ENCODE peak calls at places on chromosomes 2 and 18, in nine cellular contexts. X, J, T, V, U, M, N, W and D are unnamed samples.

GRCh38 chr2:64987001-64987962 is 1.9 kb upstream of the SLC1A4 start:
- DNase-seq in X (no peak), J (no peak), T (no peak), V (no peak), U (no peak), M (peak), N (no peak), W (no peak), D (no peak)

GRCh38 chr18:56891116-56891515 is 240.0 kb downstream of the WDR7 start:
- DNase-seq in X (no peak), J (no peak), T (no peak), V (no peak), U (no peak), M (no peak), N (no peak), W (no peak), D (no peak)

GRCh38 chr2:55718165-55719008 is 24.7 kb upstream of the PNPT1 start:
- DNase-seq in X (peak), J (no peak), T (peak), V (peak), U (peak), M (peak), N (peak), W (peak), D (no peak)

GRCh38 chr2:227004482-227004881 is 159.5 kb downstream of the COL4A4 start:
- DNase-seq in X (no peak), J (no peak), T (no peak), V (no peak), U (no peak), M (no peak), N (no peak), W (no peak), D (no peak)

GRCh38 chr2:126212735-126213134 is 443.2 kb upstream of the GYPC start:
- DNase-seq in X (no peak), J (no peak), T (no peak), V (no peak), U (no peak), M (no peak), N (no peak), W (no peak), D (no peak)

GRCh38 chr18:7607535-7608173 is 40.5 kb downstream of the PTPRM start:
- DNase-seq in X (no peak), J (no peak), T (no peak), V (no peak), U (peak), M (no peak), N (no peak), W (no peak), D (no peak)

GRCh38 chr2:230700447-230700846 is 12.2 kb upstream of the CAB39 start:
- DNase-seq in X (no peak), J (no peak), T (no peak), V (no peak), U (no peak), M (no peak), N (no peak), W (no peak), D (no peak)

GRCh38 chr2:124325667-124326425 is 300.8 kb downstream of the CNTNAP5 start:
- DNase-seq in X (no peak), J (no peak), T (no peak), V (no peak), U (peak), M (no peak), N (no peak), W (peak), D (no peak)

GRCh38 chr2:233456934-233457333 is 102.6 kb downstream of the DGKD start:
- DNase-seq in X (no peak), J (peak), T (no peak), V (no peak), U (no peak), M (no peak), N (no peak), W (no peak), D (no peak)

GRCh38 chr2:37379881-37380296 is 35.5 kb downstream of the QPCT start:
- DNase-seq in X (no peak), J (no peak), T (no peak), V (no peak), U (no peak), M (no peak), N (no peak), W (no peak), D (no peak)

GRCh38 chr18:22467760-22468553 is 50.2 kb upstream of the CTAGE1 start:
- DNase-seq in X (peak), J (no peak), T (no peak), V (no peak), U (no peak), M (no peak), N (no peak), W (no peak), D (no peak)

GRCh38 chr2:188524519-188525113 is 232.9 kb downstream of the GULP1 start:
- DNase-seq in X (peak), J (no peak), T (peak), V (no peak), U (peak), M (peak), N (no peak), W (peak), D (no peak)

GRCh38 chr2:25168256-25169072 is at the start of gene POMC:
- DNase-seq in X (peak), J (peak), T (peak), V (no peak), U (peak), M (no peak), N (no peak), W (peak), D (no peak)
- H3K4me3 ChIP-seq in X (peak), J (no peak), T (peak), V (peak), U (peak), M (no peak), N (peak), W (peak), D (peak)

GRCh38 chr2:105774781-105775337 is 30.1 kb downstream of the NCK2 start:
- DNase-seq in X (no peak), J (no peak), T (no peak), V (no peak), U (no peak), M (no peak), N (no peak), W (peak), D (no peak)

GRCh38 chr2:105776560-105776928 is 31.8 kb downstream of the NCK2 start:
- DNase-seq in X (no peak), J (no peak), T (no peak), V (no peak), U (no peak), M (no peak), N (peak), W (no peak), D (no peak)

GRCh38 chr2:105777506-105778343 is 33.0 kb downstream of the NCK2 start:
- DNase-seq in X (no peak), J (no peak), T (peak), V (no peak), U (no peak), M (no peak), N (peak), W (no peak), D (no peak)

GRCh38 chr2:105777071-105777482 is 32.4 kb downstream of the NCK2 start:
- DNase-seq in X (no peak), J (no peak), T (no peak), V (no peak), U (no peak), M (no peak), N (peak), W (no peak), D (no peak)

GRCh38 chr2:105775809-105776559 is 31.3 kb downstream of the NCK2 start:
- DNase-seq in X (no peak), J (no peak), T (peak), V (no peak), U (no peak), M (peak), N (peak), W (no peak), D (no peak)
- H3K27ac ChIP-seq in X (no peak), J (no peak), T (peak), V (peak), U (no peak), M (peak), N (no peak), W (no peak), D (peak)

GRCh38 chr2:44774826-44775492 is 166.5 kb upstream of the SIX3 start:
- DNase-seq in X (no peak), J (no peak), T (no peak), V (no peak), U (no peak), M (no peak), N (no peak), W (peak), D (no peak)

GRCh38 chr2:44777542-44777941 is 164.0 kb upstream of the SIX3 start:
- DNase-seq in X (no peak), J (no peak), T (no peak), V (no peak), U (no peak), M (no peak), N (no peak), W (peak), D (no peak)

GRCh38 chr2:44778221-44778654 is 163.3 kb upstream of the SIX3 start:
- DNase-seq in X (no peak), J (no peak), T (no peak), V (no peak), U (peak), M (no peak), N (no peak), W (peak), D (no peak)

GRCh38 chr2:44778671-44779476 is 162.6 kb upstream of the SIX3 start:
- DNase-seq in X (no peak), J (no peak), T (no peak), V (no peak), U (no peak), M (no peak), N (no peak), W (peak), D (no peak)

DNA sequence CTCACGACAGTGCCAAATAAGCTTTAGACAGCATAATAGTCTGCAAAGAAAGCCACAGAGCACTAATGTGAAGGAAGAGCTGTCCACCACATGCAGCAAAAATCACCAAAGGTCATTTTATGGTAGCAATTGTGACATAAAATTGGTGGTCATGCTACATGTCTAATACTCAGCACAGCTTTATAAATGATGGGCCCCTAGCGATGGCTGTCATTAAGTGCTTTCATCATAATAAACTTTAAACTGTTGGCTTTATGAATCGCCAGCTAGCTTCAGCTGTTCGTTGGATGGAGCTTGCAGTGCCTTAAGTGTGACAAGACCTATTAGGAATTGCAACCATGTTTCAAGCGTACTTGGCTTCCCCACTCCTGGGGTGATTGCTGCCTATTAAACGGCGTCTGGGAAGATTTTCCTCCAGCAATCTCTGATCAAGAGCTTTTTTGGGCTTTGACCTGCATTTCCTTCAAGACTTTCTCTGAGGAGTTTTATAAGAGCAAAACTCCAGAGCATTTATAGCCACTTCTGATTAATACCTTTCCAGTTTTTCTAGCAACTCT is 164.5 kb upstream of the SIX3 start:
- DNase-seq in X (no peak), J (no peak), T (no peak), V (no peak), U (no peak), M (no peak), N (no peak), W (no peak), D (no peak)
- H3K4me3 ChIP-seq in X (no peak), J (no peak), T (no peak), V (no peak), U (no peak), M (no peak), N (no peak), W (peak), D (no peak)

GRCh38 chr2:235493402-235493774 is 455 bp upstream of the AGAP1 start:
- DNase-seq in X (no peak), J (no peak), T (no peak), V (no peak), U (no peak), M (no peak), N (no peak), W (peak), D (no peak)

GRCh38 chr2:235494716-235495372 is 1.0 kb downstream of the AGAP1 start:
- DNase-seq in X (no peak), J (peak), T (no peak), V (peak), U (peak), M (no peak), N (no peak), W (peak), D (no peak)

GRCh38 chr2:235495373-235496238 is 1.8 kb downstream of the AGAP1 start:
- DNase-seq in X (no peak), J (no peak), T (no peak), V (no peak), U (no peak), M (no peak), N (no peak), W (no peak), D (no peak)

GRCh38 chr2:235493775-235494715 is at the start of gene AGAP1:
- DNase-seq in X (peak), J (peak), T (no peak), V (peak), U (peak), M (no peak), N (peak), W (peak), D (no peak)

DNA sequence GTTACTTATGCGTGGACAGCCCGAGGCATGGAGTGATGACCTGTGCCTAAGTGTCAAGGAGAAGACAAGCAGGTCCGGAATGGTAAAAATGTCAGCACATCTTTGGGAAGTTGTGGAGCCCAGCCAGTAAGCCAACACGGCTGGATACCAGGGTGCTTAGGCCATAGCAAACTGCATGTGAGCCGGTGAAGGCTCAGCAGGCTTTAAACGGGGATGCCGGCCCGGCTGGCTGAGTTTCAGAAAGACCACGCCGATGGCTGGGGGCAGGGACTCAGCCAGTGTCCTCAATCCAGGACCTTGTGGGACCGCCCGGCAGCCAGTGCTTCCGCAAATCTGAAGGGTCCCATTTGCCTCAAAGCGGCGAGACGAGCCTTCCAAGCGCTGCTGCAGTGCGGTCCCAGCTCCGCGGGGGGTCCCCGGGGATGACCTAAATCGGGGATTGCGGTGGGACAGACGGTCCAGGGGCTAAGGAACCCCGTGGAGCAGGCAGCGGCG is 946 bp upstream of the AGAP1 start:
- DNase-seq in X (no peak), J (no peak), T (no peak), V (no peak), U (no peak), M (no peak), N (no peak), W (peak), D (no peak)
- H3K27ac ChIP-seq in X (peak), J (peak), T (no peak), V (peak), U (no peak), M (no peak), N (peak), W (no peak), D (peak)

DNA sequence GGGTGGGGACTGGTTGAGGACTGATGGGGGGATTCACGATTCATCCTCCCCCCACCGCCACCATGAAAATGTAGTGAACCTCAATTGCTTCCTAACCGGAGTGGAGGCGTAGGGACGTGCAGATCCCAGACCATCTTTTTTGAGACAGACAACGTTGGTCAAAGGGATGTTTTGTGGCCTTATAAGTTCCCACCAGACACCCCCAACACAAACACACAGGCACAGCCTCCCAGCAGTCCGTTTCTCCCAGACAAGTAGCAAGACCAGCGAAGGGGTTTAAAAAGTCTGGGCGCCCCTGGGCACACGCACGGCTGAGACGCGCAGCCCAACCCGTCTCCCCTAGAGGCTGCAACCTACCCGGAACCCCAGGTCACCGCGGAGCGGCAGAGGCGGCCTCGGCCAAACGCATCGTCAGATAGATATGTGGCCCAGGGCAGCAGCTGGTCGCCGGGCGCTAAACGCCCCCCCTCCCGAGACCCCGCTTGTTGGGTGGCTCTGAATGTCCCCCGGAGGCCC is 1.3 kb downstream of the GBX2 start:
- DNase-seq in X (no peak), J (no peak), T (no peak), V (no peak), U (no peak), M (no peak), N (no peak), W (no peak), D (no peak)
- H3K4me3 ChIP-seq in X (peak), J (no peak), T (no peak), V (peak), U (peak), M (no peak), N (no peak), W (peak), D (peak)

DNA sequence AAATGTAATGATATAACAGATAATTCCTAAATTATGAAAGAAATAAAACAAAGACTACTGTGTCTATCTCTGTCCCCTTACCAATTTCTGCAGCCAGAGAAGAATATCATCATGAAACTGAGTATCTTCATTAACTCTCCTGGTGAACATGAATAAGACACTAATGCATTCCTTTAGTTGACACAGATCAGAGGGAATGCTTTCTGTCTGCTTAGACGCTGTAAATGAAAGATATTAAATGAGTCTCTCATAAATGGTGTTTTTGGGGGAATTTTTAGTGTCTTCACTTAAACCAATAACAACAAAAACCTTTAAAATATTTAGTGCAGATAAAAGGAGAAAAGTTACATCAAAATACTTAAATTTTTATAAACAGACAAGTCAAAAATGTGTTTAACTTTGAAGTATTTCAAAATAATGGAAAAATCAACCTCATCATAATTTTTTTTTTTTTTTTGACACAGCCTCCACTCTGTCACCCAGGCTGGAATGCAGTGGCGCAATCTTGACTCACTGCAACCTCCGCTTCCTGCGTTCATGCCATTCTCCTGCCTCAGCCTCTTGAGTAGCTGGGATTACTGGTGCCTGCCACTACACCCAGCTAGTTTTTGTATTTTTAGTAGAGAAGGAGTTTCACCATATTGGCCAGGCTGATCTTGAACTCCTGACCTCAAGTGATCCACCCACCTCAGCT is 16.0 kb downstream of the EPG5 start:
- DNase-seq in X (no peak), J (no peak), T (no peak), V (no peak), U (no peak), M (no peak), N (no peak), W (no peak), D (no peak)
- H3K27ac ChIP-seq in X (no peak), J (no peak), T (no peak), V (no peak), U (no peak), M (no peak), N (no peak), W (no peak), D (no peak)

DNA sequence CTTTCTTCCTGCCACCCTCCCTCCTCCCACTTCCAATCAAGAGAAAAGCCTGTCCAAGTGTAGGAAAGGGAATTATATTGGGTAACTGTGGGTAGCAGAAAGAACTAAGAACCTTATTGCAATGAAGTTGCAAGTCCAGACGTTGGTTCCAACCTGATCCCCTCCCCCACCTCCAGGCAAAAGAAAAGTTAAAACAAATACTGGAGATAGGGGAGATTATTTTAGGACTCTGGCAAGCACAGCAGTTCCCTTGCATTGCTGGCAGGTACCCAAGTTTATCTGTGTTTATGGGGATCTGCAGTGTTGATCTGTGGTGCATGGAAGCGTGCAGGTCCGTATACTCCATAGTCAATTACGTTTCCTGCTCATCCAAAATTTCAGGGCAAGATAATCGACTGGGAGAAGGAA is 114.4 kb downstream of the PRKCE start:
- DNase-seq in X (no peak), J (no peak), T (no peak), V (no peak), U (peak), M (no peak), N (no peak), W (peak), D (no peak)
- H3K4me3 ChIP-seq in X (no peak), J (no peak), T (no peak), V (no peak), U (no peak), M (no peak), N (no peak), W (no peak), D (no peak)